ENCODE peak calls at places on chromosomes 6 and 20, in eight cellular contexts. N is CD8-positive, alpha-beta T cell; C is H7; E is AG09319; G is M059J; D is hepatic stellate cell; P is cardiac muscle cell; M is left cardiac atrium. O is an unnamed sample.

GRCh38 chr6:82022614-82023102 is 224.9 kb downstream of the IBTK start:
- DNase-seq in G (peak), N (no peak), D (no peak), P (peak), E (no peak), C (no peak), M (no peak), O (no peak)

GRCh38 chr6:35073766-35074471 is 67.2 kb downstream of the TCP11 start:
- DNase-seq in D (no peak), E (no peak), P (no peak), N (no peak), M (peak), G (no peak), C (no peak), O (no peak)

GRCh38 chr6:100117680-100118079 is 123.7 kb upstream of the MCHR2 start:
- DNase-seq in D (no peak), P (no peak), C (no peak), G (no peak), E (no peak), M (no peak), N (no peak), O (no peak)

GRCh38 chr20:47487175-47487917 is 14.3 kb upstream of the NCOA3 start:
- DNase-seq in E (no peak), D (no peak), M (no peak), P (peak), G (peak), C (no peak), N (no peak), O (no peak)

GRCh38 chr20:21719592-21720214 is 14.2 kb downstream of the PAX1 start:
- DNase-seq in G (peak), P (peak), D (peak), M (no peak), N (no peak), E (peak), C (peak), O (peak)

GRCh38 chr20:41317536-41318270 is at the start of gene ZHX3:
- DNase-seq in E (peak), M (peak), C (peak), P (peak), G (peak), D (peak), N (peak), O (peak)

GRCh38 chr6:12245763-12246720 is 44.1 kb upstream of the EDN1 start:
- DNase-seq in E (no peak), G (peak), P (no peak), N (no peak), D (no peak), C (peak), M (no peak), O (no peak)

GRCh38 chr6:13006578-13007300 is 290.2 kb downstream of the PHACTR1 start:
- DNase-seq in D (no peak), P (peak), N (no peak), C (no peak), G (peak), M (no peak), E (no peak), O (no peak)

GRCh38 chr6:164396071-164397047 is 913.0 kb downstream of the C6orf118 start:
- DNase-seq in M (no peak), E (no peak), P (peak), D (no peak), C (no peak), G (peak), N (no peak), O (no peak)

GRCh38 chr6:40900791-40901190 is 138.2 kb downstream of the UNC5CL start:
- DNase-seq in E (no peak), C (no peak), M (peak), D (no peak), N (no peak), G (no peak), P (no peak), O (peak)

O was measured in heart right ventricle.